ENCODE peak calls at places on chromosomes 2 and 18, in ten cellular contexts. O is stimulated activated CD4-positive, alpha-beta T cell treated with anti-CD3 and anti-CD28 coated beads, Interleukin-2, amount 100 ng/mL, for 48 hours; Z is HuH-7; C is GM10248; D is dorsolateral prefrontal cortex; T is HS-5; H is epithelial cell of esophagus; M is naive thymus-derived CD4-positive, alpha-beta T cell; X is retina; V is HEK293T. Y is an unnamed sample.

GRCh38 chr18:9319333-9319732 is 15.2 kb upstream of the TWSG1 start:
- DNase-seq in O (no peak), Z (no peak), C (no peak), D (no peak), T (no peak), H (no peak), M (no peak), X (no peak), V (no peak), Y (peak)

GRCh38 chr2:74379851-74380789 is at the start of gene DCTN1:
- DNase-seq in O (no peak), Z (peak), C (peak), D (peak), T (peak), H (peak), M (peak), X (peak), V (peak), Y (peak)

GRCh38 chr2:176177580-176178270 is 10.7 kb upstream of the HOXD1 start:
- DNase-seq in O (no peak), Z (no peak), C (no peak), D (no peak), T (no peak), H (no peak), M (no peak), X (peak), V (no peak), Y (no peak)

GRCh38 chr2:174573621-174574081 is 24.0 kb downstream of the WIPF1 start:
- DNase-seq in O (no peak), Z (no peak), C (no peak), D (no peak), T (no peak), H (peak), M (peak), X (no peak), V (no peak), Y (no peak)

GRCh38 chr18:34322365-34323289 is 97.9 kb upstream of the NOL4 start:
- DNase-seq in O (no peak), Z (no peak), C (peak), D (peak), T (no peak), H (peak), M (no peak), X (peak), V (peak), Y (peak)

GRCh38 chr2:37858197-37858711 is 66.8 kb upstream of the RMDN2 start:
- DNase-seq in O (no peak), Z (no peak), C (no peak), D (no peak), T (no peak), H (no peak), M (no peak), X (no peak), V (no peak), Y (peak)

GRCh38 chr18:42414756-42415454 is 459.9 kb downstream of the PIK3C3 start:
- DNase-seq in O (no peak), Z (no peak), C (no peak), D (no peak), T (peak), H (peak), M (no peak), X (no peak), V (no peak), Y (peak)

GRCh38 chr2:120175000-120175581 is 48.1 kb downstream of the TMEM185B start:
- DNase-seq in O (no peak), Z (peak), C (peak), D (no peak), T (peak), H (peak), M (peak), X (peak), V (peak), Y (peak)

GRCh38 chr18:38081516-38081915 is 515.9 kb upstream of the CELF4 start:
- DNase-seq in O (no peak), Z (no peak), C (no peak), D (no peak), T (no peak), H (peak), M (no peak), X (no peak), V (no peak), Y (no peak)

GRCh38 chr18:71105078-71105819 is 816.4 kb downstream of the SOCS6 start:
- DNase-seq in O (no peak), Z (no peak), C (no peak), D (no peak), T (no peak), H (no peak), M (no peak), X (no peak), V (no peak), Y (peak)

GRCh38 chr2:112160591-112161250 is 22.5 kb downstream of the FBLN7 start:
- DNase-seq in O (no peak), Z (no peak), C (no peak), D (no peak), T (no peak), H (no peak), M (no peak), X (no peak), V (no peak), Y (no peak)

GRCh38 chr18:55779711-55780590 is 192.0 kb upstream of the TCF4 start:
- DNase-seq in O (no peak), Z (peak), C (peak), D (peak), T (no peak), H (peak), M (no peak), X (peak), V (peak), Y (peak)

GRCh38 chr2:56132138-56132537 is 51.7 kb upstream of the CCDC85A start:
- DNase-seq in O (no peak), Z (peak), C (peak), D (no peak), T (peak), H (peak), M (no peak), X (peak), V (peak), Y (peak)

GRCh38 chr2:231743376-231744116 is 35.2 kb downstream of the PTMA start:
- DNase-seq in O (no peak), Z (no peak), C (no peak), D (no peak), T (no peak), H (no peak), M (no peak), X (no peak), V (no peak), Y (no peak)

GRCh38 chr2:29223851-29224692 is 108.9 kb downstream of the CLIP4 start:
- DNase-seq in O (no peak), Z (no peak), C (no peak), D (peak), T (peak), H (peak), M (no peak), X (no peak), V (no peak), Y (peak)

GRCh38 chr18:47718646-47719045 is 211.8 kb downstream of the SMAD2 start:
- DNase-seq in O (no peak), Z (no peak), C (no peak), D (no peak), T (no peak), H (no peak), M (no peak), X (no peak), V (no peak), Y (no peak)

GRCh38 chr2:66494708-66495107 is 59.8 kb downstream of the MEIS1 start:
- DNase-seq in O (no peak), Z (peak), C (no peak), D (no peak), T (peak), H (peak), M (no peak), X (no peak), V (no peak), Y (peak)

GRCh38 chr2:153739394-153739793 is 132.3 kb upstream of the GALNT13 start:
- DNase-seq in O (no peak), Z (no peak), C (no peak), D (no peak), T (no peak), H (no peak), M (no peak), X (no peak), V (no peak), Y (no peak)

GRCh38 chr2:152025678-152026287 is 73.1 kb downstream of the CACNB4 start:
- DNase-seq in O (peak), Z (peak), C (peak), D (peak), T (peak), H (peak), M (peak), X (peak), V (peak), Y (peak)

GRCh38 chr2:9565436-9566153 is 10.0 kb upstream of the ADAM17 start:
- DNase-seq in O (no peak), Z (no peak), C (no peak), D (no peak), T (peak), H (peak), M (no peak), X (no peak), V (no peak), Y (peak)

GRCh38 chr18:80109676-80110078 is 615 bp downstream of the ADNP2 start:
- DNase-seq in O (no peak), Z (peak), C (peak), D (peak), T (no peak), H (peak), M (peak), X (peak), V (no peak), Y (peak)

GRCh38 chr2:24456610-24457556 is 34.2 kb upstream of the NCOA1 start:
- DNase-seq in O (no peak), Z (no peak), C (no peak), D (peak), T (peak), H (peak), M (no peak), X (no peak), V (no peak), Y (peak)

Y was measured in fibroblast of the aortic adventitia.